ENCODE peak calls at places on chromosomes 1 and 21, in seven cellular contexts. W is stimulated activated CD8-positive, alpha-beta memory T cell treated with anti-CD3 and anti-CD28 coated beads, Interleukin-15, amount 100 ng/mL, for 1 hour; H is ureter; C is CD4-positive, CD25-positive, alpha-beta regulatory T cell; A is OCI-LY7; M is dermis blood vessel endothelial cell; X is tibial nerve. G is an unnamed sample.

GRCh38 chr1:225908773-225909172 is 15.3 kb downstream of the PYCR2 start:
- DNase-seq in W (no peak), H (no peak), C (no peak), A (no peak), M (no peak), X (no peak), G (no peak)

GRCh38 chr1:183652547-183653467 is at the start of gene APOBEC4:
- DNase-seq in W (no peak), H (no peak), C (peak; percentile 31), A (no peak), M (peak; percentile 51), X (no peak), G (peak; percentile 21)

GRCh38 chr1:48123647-48124046 is 98.9 kb upstream of the SLC5A9 start:
- DNase-seq in W (no peak), H (no peak), C (no peak), A (no peak), M (no peak), X (no peak), G (no peak)

GRCh38 chr1:54394104-54394503 is 12.1 kb downstream of the SSBP3 start:
- DNase-seq in W (no peak), H (no peak), C (no peak), A (no peak), M (no peak), X (no peak), G (no peak)

GRCh38 chr1:65762081-65762862 is 30.4 kb upstream of the PDE4B start:
- DNase-seq in W (no peak), H (no peak), C (no peak), A (no peak), M (no peak), X (no peak), G (no peak)

GRCh38 chr1:200306954-200307754 is 102.7 kb downstream of the ZNF281 start:
- DNase-seq in W (no peak), H (no peak), C (peak; percentile 59), A (peak; percentile 64), M (peak; percentile 72), X (peak; percentile 13), G (peak; percentile 51)

GRCh38 chr21:28521932-28522826 is 470.5 kb downstream of the LTN1 start:
- DNase-seq in W (no peak), H (no peak), C (peak; percentile 19), A (peak; percentile 39), M (peak; percentile 91), X (no peak), G (peak; percentile 92)

GRCh38 chr1:59814901-59815825 is at the start of gene HOOK1:
- DNase-seq in W (no peak), H (peak; percentile 42), C (no peak), A (no peak), M (no peak), X (no peak), G (no peak)

GRCh38 chr1:21331752-21332480 is 41.7 kb upstream of the ECE1 start:
- DNase-seq in W (no peak), H (no peak), C (no peak), A (no peak), M (no peak), X (no peak), G (no peak)

GRCh38 chr1:118911571-118911970 is 76.6 kb downstream of the TBX15 start:
- DNase-seq in W (no peak), H (no peak), C (no peak), A (no peak), M (no peak), X (no peak), G (no peak)

GRCh38 chr1:229478852-229479251 is 29.3 kb downstream of the NUP133 start:
- DNase-seq in W (no peak), H (no peak), C (no peak), A (peak; percentile 41), M (no peak), X (no peak), G (no peak)

GRCh38 chr1:204935155-204935554 is 64.5 kb downstream of the NFASC start:
- DNase-seq in W (no peak), H (no peak), C (no peak), A (no peak), M (no peak), X (no peak), G (no peak)

GRCh38 chr1:4018721-4019521 is 118.8 kb upstream of the C1orf174 start:
- DNase-seq in W (no peak), H (no peak), C (no peak), A (no peak), M (no peak), X (no peak), G (no peak)

GRCh38 chr21:17472167-17472566 is 40.7 kb upstream of the CXADR start:
- DNase-seq in W (no peak), H (no peak), C (no peak), A (no peak), M (no peak), X (no peak), G (no peak)

GRCh38 chr21:16514316-16514715 is 784.5 kb downstream of the USP25 start:
- DNase-seq in W (no peak), H (no peak), C (no peak), A (no peak), M (no peak), X (no peak), G (no peak)

GRCh38 chr1:42392255-42392654 is 11.7 kb downstream of the RIMKLA start:
- DNase-seq in W (no peak), H (no peak), C (no peak), A (no peak), M (no peak), X (no peak), G (no peak)

GRCh38 chr1:169483500-169483966 is 2.2 kb downstream of the SLC19A2 start:
- DNase-seq in W (no peak), H (peak; percentile 68), C (no peak), A (no peak), M (no peak), X (peak; percentile 65), G (no peak)

GRCh38 chr1:89701746-89702241 is 68.9 kb downstream of the LRRC8C start:
- DNase-seq in W (no peak), H (no peak), C (no peak), A (no peak), M (no peak), X (no peak), G (peak; percentile 21)

GRCh38 chr1:78797108-78797781 is 147.6 kb downstream of the IFI44 start:
- DNase-seq in W (no peak), H (no peak), C (no peak), A (no peak), M (no peak), X (no peak), G (no peak)

GRCh38 chr1:219555802-219556201 is 57.1 kb downstream of the ZC3H11B start:
- DNase-seq in W (no peak), H (no peak), C (no peak), A (no peak), M (peak; percentile 8), X (no peak), G (no peak)